ENCODE peak calls at places on chromosomes 6 and 20, in five cellular contexts. One of them, this sample, is unnamed. For H3K4me1, the result is how much of the 10 kb centered on the place peaks cover.

GRCh38 chr20:31666258-31667042 is 28.7 kb downstream of the COX4I2 start:
- DNase-seq in PC-3: no peak
- DNase-seq in fibroblast of lung: peak
- DNase-seq in H1: no peak
- DNase-seq in PC-9: peak
- DNase-seq in this sample: no peak

GRCh38 chr20:58634818-58635665 is 16.0 kb upstream of the STX16 start:
- DNase-seq in H1: no peak
- DNase-seq in fibroblast of lung: no peak
- DNase-seq in PC-3: no peak
- DNase-seq in PC-9: no peak
- DNase-seq in this sample: no peak

GRCh38 chr6:25627001-25627400 is 25.0 kb upstream of the SCGN start:
- DNase-seq in H1: no peak
- DNase-seq in fibroblast of lung: no peak
- DNase-seq in PC-3: no peak
- DNase-seq in PC-9: no peak
- DNase-seq in this sample: no peak

GRCh38 chr6:52551483-52552277 is 25.2 kb downstream of the TRAM2 start:
- DNase-seq in fibroblast of lung: peak
- DNase-seq in PC-9: peak
- DNase-seq in PC-3: peak
- DNase-seq in H1: peak
- DNase-seq in this sample: no peak

GRCh38 chr6:46011241-46012085 is 4.2 kb downstream of the CLIC5 start:
- DNase-seq in fibroblast of lung: no peak
- DNase-seq in PC-9: peak
- DNase-seq in PC-3: no peak
- DNase-seq in H1: no peak
- DNase-seq in this sample: peak

GRCh38 chr6:14452567-14453527 is 335.3 kb downstream of the CD83 start:
- DNase-seq in PC-3: no peak
- DNase-seq in H1: no peak
- DNase-seq in PC-9: no peak
- DNase-seq in fibroblast of lung: no peak
- DNase-seq in this sample: no peak

GRCh38 chr6:77587963-77588362 is 64.9 kb upstream of the MEI4 start:
- DNase-seq in H1: no peak
- DNase-seq in fibroblast of lung: no peak
- DNase-seq in PC-9: no peak
- DNase-seq in PC-3: no peak
- DNase-seq in this sample: peak

GRCh38 chr6:131597448-131597847 is 24.4 kb downstream of the ARG1 start:
- DNase-seq in fibroblast of lung: peak
- DNase-seq in PC-3: peak
- DNase-seq in PC-9: no peak
- DNase-seq in H1: no peak
- DNase-seq in this sample: no peak

GRCh38 chr6:40249935-40250334 is 315.7 kb upstream of the MOCS1 start:
- DNase-seq in PC-3: no peak
- DNase-seq in H1: no peak
- DNase-seq in PC-9: no peak
- DNase-seq in fibroblast of lung: no peak
- DNase-seq in this sample: no peak

GRCh38 chr6:7978736-7979135 is 68.1 kb upstream of the TXNDC5 start:
- DNase-seq in PC-9: no peak
- DNase-seq in PC-3: no peak
- DNase-seq in H1: no peak
- DNase-seq in fibroblast of lung: no peak
- DNase-seq in this sample: no peak

GRCh38 chr6:16236648-16237199 is 1.7 kb upstream of the GMPR start:
- DNase-seq in H1: no peak
- DNase-seq in fibroblast of lung: peak
- DNase-seq in PC-9: no peak
- DNase-seq in PC-3: peak
- DNase-seq in this sample: peak

GRCh38 chr20:24738981-24739633 is 210.0 kb upstream of the CST7 start:
- DNase-seq in fibroblast of lung: peak
- DNase-seq in H1: peak
- DNase-seq in PC-9: no peak
- DNase-seq in PC-3: no peak
- DNase-seq in this sample: peak

GRCh38 chr6:141264101-141264500 is 868.6 kb upstream of the GJE1 start:
- DNase-seq in H1: no peak
- DNase-seq in PC-3: peak
- DNase-seq in PC-9: no peak
- DNase-seq in fibroblast of lung: no peak
- DNase-seq in this sample: no peak

GRCh38 chr6:91827151-91827550 is 1240.3 kb upstream of the MAP3K7 start:
- DNase-seq in fibroblast of lung: no peak
- DNase-seq in PC-3: no peak
- DNase-seq in H1: no peak
- DNase-seq in PC-9: no peak
- DNase-seq in this sample: no peak

GRCh38 chr20:19815553-19815991 is 57.5 kb downstream of the RIN2 start:
- DNase-seq in fibroblast of lung: peak
- DNase-seq in PC-9: peak
- DNase-seq in PC-3: peak
- DNase-seq in H1: no peak
- DNase-seq in this sample: peak

GRCh38 chr20:13344671-13345070 is 123.6 kb downstream of the ISM1 start:
- DNase-seq in PC-9: no peak
- DNase-seq in H1: no peak
- DNase-seq in fibroblast of lung: no peak
- DNase-seq in PC-3: no peak
- DNase-seq in this sample: no peak

GRCh38 chr6:24995270-24995669 is 59.5 kb upstream of the RIPOR2 start:
- DNase-seq in PC-9: no peak
- DNase-seq in H1: no peak
- DNase-seq in fibroblast of lung: no peak
- DNase-seq in PC-3: no peak
- DNase-seq in this sample: no peak

GRCh38 chr20:57941572-57942381 is 232.0 kb upstream of the PMEPA1 start:
- DNase-seq in fibroblast of lung: no peak
- DNase-seq in H1: no peak
- DNase-seq in PC-9: peak
- DNase-seq in PC-3: peak
- DNase-seq in this sample: no peak

GRCh38 chr20:50724112-50724724 is 7.2 kb upstream of the PARD6B start:
- DNase-seq in fibroblast of lung: no peak
- DNase-seq in PC-3: no peak
- DNase-seq in H1: no peak
- DNase-seq in PC-9: no peak
- DNase-seq in this sample: no peak

GRCh38 chr6:105209950-105210706 is 30.3 kb upstream of the POPDC3 start:
- DNase-seq in PC-9: peak
- DNase-seq in fibroblast of lung: peak
- DNase-seq in PC-3: peak
- DNase-seq in H1: no peak
- DNase-seq in this sample: no peak

GRCh38 chr6:82861121-82861520 is 204.5 kb downstream of the UBE3D start:
- DNase-seq in H1: no peak
- DNase-seq in PC-9: peak
- DNase-seq in fibroblast of lung: no peak
- DNase-seq in PC-3: peak
- DNase-seq in this sample: no peak

GRCh38 chr6:112044856-112045255 is 9.0 kb upstream of the CCN6 start:
- DNase-seq in PC-3: no peak
- DNase-seq in H1: no peak
- DNase-seq in PC-9: peak
- DNase-seq in fibroblast of lung: no peak
- DNase-seq in this sample: no peak

GRCh38 chr6:36121752-36122494 is 8.4 kb upstream of the MAPK13 start:
- DNase-seq in H1: no peak
- DNase-seq in PC-3: no peak
- DNase-seq in PC-9: no peak
- DNase-seq in fibroblast of lung: no peak
- DNase-seq in this sample: no peak

GRCh38 chr6:8087870-8088269 is 14.5 kb downstream of the EEF1E1 start:
- DNase-seq in PC-9: no peak
- DNase-seq in PC-3: no peak
- DNase-seq in H1: no peak
- DNase-seq in fibroblast of lung: no peak
- DNase-seq in this sample: no peak

GRCh38 chr6:26234421-26235239 is 130.4 kb upstream of the BTN3A2 start:
- DNase-seq in fibroblast of lung: peak
- DNase-seq in PC-9: peak
- DNase-seq in H1: peak
- DNase-seq in PC-3: peak
- DNase-seq in this sample: peak

GRCh38 chr6:88124925-88125557 is 41.1 kb downstream of the CNR1 start:
- DNase-seq in PC-9: no peak
- DNase-seq in PC-3: no peak
- DNase-seq in fibroblast of lung: no peak
- DNase-seq in H1: no peak
- DNase-seq in this sample: no peak

GRCh38 chr20:34907616-34908469 is 31.4 kb downstream of the ACSS2 start:
- DNase-seq in fibroblast of lung: peak
- DNase-seq in H1: no peak
- DNase-seq in PC-9: peak
- DNase-seq in PC-3: peak
- DNase-seq in this sample: no peak

GRCh38 chr6:36374194-36374593 is 13.3 kb downstream of the ETV7 start:
- DNase-seq in fibroblast of lung: no peak
- DNase-seq in H1: no peak
- DNase-seq in PC-3: no peak
- DNase-seq in PC-9: no peak
- DNase-seq in this sample: no peak

GRCh38 chr6:139329224-139329623 is 37.4 kb upstream of the TXLNB start:
- DNase-seq in fibroblast of lung: no peak
- DNase-seq in PC-9: no peak
- DNase-seq in PC-3: no peak
- DNase-seq in H1: no peak
- DNase-seq in this sample: no peak

GRCh38 chr6:5036309-5036708 is 32.5 kb upstream of the RPP40 start:
- DNase-seq in H1: no peak
- DNase-seq in fibroblast of lung: peak
- DNase-seq in PC-9: no peak
- DNase-seq in PC-3: peak
- DNase-seq in this sample: peak

GRCh38 chr6:150767585-150768164 is 97.8 kb upstream of the MTHFD1L start:
- DNase-seq in H1: no peak
- DNase-seq in fibroblast of lung: no peak
- DNase-seq in PC-9: no peak
- DNase-seq in PC-3: no peak
- DNase-seq in this sample: no peak

GRCh38 chr6:31204751-31205145 is 34.3 kb upstream of the POU5F1 start:
- DNase-seq in fibroblast of lung: no peak
- DNase-seq in PC-9: no peak
- DNase-seq in PC-3: no peak
- DNase-seq in H1: no peak
- DNase-seq in this sample: no peak
- H3K4me1 ChIP-seq in fibroblast of lung: under half
- H3K4me1 ChIP-seq in PC-9: under half
- H3K4me1 ChIP-seq in PC-3: under half
- H3K4me1 ChIP-seq in H1: under half
- H3K4me1 ChIP-seq in this sample: under half

DNA sequence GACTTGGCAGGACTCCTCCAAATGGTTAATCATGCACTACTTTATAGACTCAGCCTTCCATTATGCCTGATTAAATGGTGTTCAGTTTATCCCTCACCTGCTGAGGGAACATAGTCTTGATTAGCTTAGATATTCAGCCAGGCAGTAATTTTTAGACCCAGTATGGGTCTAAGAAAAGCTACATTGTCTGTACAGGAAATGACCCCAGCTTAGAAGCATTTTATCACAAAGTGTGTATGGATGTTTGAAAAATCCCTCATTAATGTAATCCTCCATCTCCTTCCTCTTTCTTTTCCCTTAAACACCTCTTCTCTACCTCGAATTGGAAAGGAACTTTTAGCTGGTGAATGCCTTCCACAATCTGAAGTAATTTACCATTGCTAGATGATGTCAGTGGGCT is 252.2 kb upstream of the BMP2 start:
- DNase-seq in PC-3: no peak
- DNase-seq in H1: no peak
- DNase-seq in fibroblast of lung: no peak
- DNase-seq in PC-9: no peak
- DNase-seq in this sample: no peak
- H2AFZ ChIP-seq in PC-3: no peak
- H2AFZ ChIP-seq in H1: no peak
- H2AFZ ChIP-seq in fibroblast of lung: no peak
- H2AFZ ChIP-seq in PC-9: peak
- H2AFZ ChIP-seq in this sample: no peak

GRCh38 chr6:1608976-1609661 is 596 bp upstream of the FOXC1 start:
- DNase-seq in PC-3: peak
- DNase-seq in H1: no peak
- DNase-seq in fibroblast of lung: no peak
- DNase-seq in PC-9: no peak
- DNase-seq in this sample: no peak
- TF ChIP-seq EZH2 in PC-3: no peak
- TF ChIP-seq EZH2 in H1: peak
- TF ChIP-seq EZH2 in fibroblast of lung: no peak
- TF ChIP-seq EZH2 in PC-9: no peak
- TF ChIP-seq EZH2 in this sample: no peak

GRCh38 chr6:170445984-170446383 is 107.1 kb downstream of the PSMB1 start:
- DNase-seq in PC-9: no peak
- DNase-seq in PC-3: no peak
- DNase-seq in H1: no peak
- DNase-seq in fibroblast of lung: no peak
- DNase-seq in this sample: no peak

GRCh38 chr6:170448317-170448716 is 104.8 kb downstream of the PSMB1 start:
- DNase-seq in PC-3: no peak
- DNase-seq in PC-9: no peak
- DNase-seq in fibroblast of lung: no peak
- DNase-seq in H1: no peak
- DNase-seq in this sample: no peak

GRCh38 chr6:170445487-170445886 is 107.6 kb downstream of the PSMB1 start:
- DNase-seq in PC-3: no peak
- DNase-seq in H1: no peak
- DNase-seq in PC-9: no peak
- DNase-seq in fibroblast of lung: peak
- DNase-seq in this sample: no peak

GRCh38 chr6:170447561-170447930 is 105.6 kb downstream of the PSMB1 start:
- DNase-seq in PC-3: no peak
- DNase-seq in H1: no peak
- DNase-seq in fibroblast of lung: no peak
- DNase-seq in PC-9: no peak
- DNase-seq in this sample: no peak

DNA sequence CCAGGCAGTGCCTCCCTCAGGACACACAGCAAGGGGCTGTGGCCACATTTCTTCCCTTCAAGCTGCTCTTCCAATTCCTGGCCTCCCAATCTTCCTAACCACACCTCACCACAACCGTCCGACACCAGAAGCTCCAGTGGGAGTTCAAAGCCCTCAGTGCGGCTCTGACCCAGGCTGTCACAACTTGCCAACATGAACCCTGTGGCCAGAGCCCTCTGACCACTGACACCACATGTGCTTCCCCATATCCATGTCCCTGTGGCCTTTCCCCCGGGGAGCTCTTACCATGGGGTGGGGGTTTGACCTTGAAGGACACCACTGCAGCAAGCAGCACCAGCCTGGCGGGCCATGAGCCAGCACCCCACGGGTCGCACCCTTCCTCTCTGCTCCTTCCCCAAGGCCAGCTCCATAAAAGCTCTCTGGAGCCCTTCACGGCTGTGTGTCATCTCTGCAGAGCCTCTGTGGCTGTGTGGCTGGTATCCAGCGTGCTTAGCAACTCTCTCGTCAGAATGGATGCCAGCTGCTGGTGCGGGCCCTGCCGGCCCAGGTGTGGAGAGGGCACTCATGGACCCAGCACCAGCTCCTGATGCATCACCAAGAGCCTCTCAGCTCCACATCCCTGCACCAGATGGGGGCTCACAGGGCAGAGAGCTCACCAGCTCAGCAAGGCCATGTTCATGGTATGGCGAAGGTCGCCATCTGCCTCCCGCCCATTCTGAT is 106.1 kb downstream of the PSMB1 start:
- DNase-seq in H1: no peak
- DNase-seq in PC-9: no peak
- DNase-seq in fibroblast of lung: no peak
- DNase-seq in PC-3: no peak
- DNase-seq in this sample: no peak
- H3K4me1 ChIP-seq in H1: under half
- H3K4me1 ChIP-seq in PC-9: under half
- H3K4me1 ChIP-seq in fibroblast of lung: under half
- H3K4me1 ChIP-seq in PC-3: under half
- H3K4me1 ChIP-seq in this sample: under half